ENCODE peak calls at places on chromosomes 7 and 10, in seven cellular contexts. M, H, C, A, K, G and D are unnamed samples.

GRCh38 chr10:34124522-34125035 is 690.5 kb downstream of the PARD3 start:
- DNase-seq in M (peak; percentile 88), H (no peak), C (peak; percentile 58), A (no peak), K (no peak), G (peak; percentile 56), D (no peak)

GRCh38 chr7:727104-727805 is at the start of gene PRKAR1B:
- DNase-seq in M (no peak), H (no peak), C (no peak), A (peak; percentile 42), K (peak; percentile 62), G (peak; percentile 20), D (no peak)

GRCh38 chr7:138243430-138243829 is 167.2 kb downstream of the AKR1D1 start:
- DNase-seq in M (no peak), H (peak; percentile 59), C (no peak), A (no peak), K (peak; percentile 95), G (no peak), D (peak; percentile 53)

GRCh38 chr10:124494050-124494807 is 32.6 kb downstream of the LHPP start:
- DNase-seq in M (no peak), H (no peak), C (no peak), A (no peak), K (no peak), G (no peak), D (no peak)

GRCh38 chr10:79081353-79082034 is 12.7 kb downstream of the ZMIZ1 start:
- DNase-seq in M (no peak), H (no peak), C (no peak), A (no peak), K (no peak), G (no peak), D (peak; percentile 56)

GRCh38 chr7:45713669-45714520 is 139.7 kb downstream of the ADCY1 start:
- DNase-seq in M (no peak), H (no peak), C (no peak), A (no peak), K (peak; percentile 19), G (no peak), D (no peak)

GRCh38 chr10:5305374-5305773 is 59.4 kb upstream of the UCN3 start:
- DNase-seq in M (no peak), H (no peak), C (no peak), A (no peak), K (no peak), G (no peak), D (no peak)

GRCh38 chr10:99881371-99881770 is 98.9 kb downstream of the ABCC2 start:
- DNase-seq in M (no peak), H (no peak), C (no peak), A (no peak), K (no peak), G (no peak), D (no peak)

GRCh38 chr10:58175990-58176910 is 91.4 kb downstream of the IPMK start:
- DNase-seq in M (no peak), H (no peak), C (no peak), A (no peak), K (no peak), G (no peak), D (no peak)

GRCh38 chr10:79104264-79104954 is 35.6 kb downstream of the ZMIZ1 start:
- DNase-seq in M (no peak), H (peak; percentile 75), C (no peak), A (no peak), K (no peak), G (peak; percentile 87), D (no peak)

GRCh38 chr7:55160539-55160938 is 141.7 kb downstream of the EGFR start:
- DNase-seq in M (no peak), H (no peak), C (no peak), A (no peak), K (no peak), G (no peak), D (no peak)

GRCh38 chr7:74018261-74018660 is 9.7 kb upstream of the ELN start:
- DNase-seq in M (no peak), H (no peak), C (no peak), A (no peak), K (no peak), G (no peak), D (no peak)

GRCh38 chr7:32891046-32891799 is at the start of gene KBTBD2:
- DNase-seq in M (peak; percentile 68), H (peak; percentile 82), C (no peak), A (peak; percentile 69), K (peak; percentile 76), G (peak; percentile 86), D (peak; percentile 92)

GRCh38 chr7:47580811-47581331 is 1.0 kb downstream of the TNS3 start:
- DNase-seq in M (no peak), H (no peak), C (no peak), A (no peak), K (no peak), G (peak; percentile 47), D (no peak)

GRCh38 chr10:119377905-119378736 is 164.4 kb downstream of the RGS10 start:
- DNase-seq in M (no peak), H (no peak), C (no peak), A (no peak), K (no peak), G (peak; percentile 92), D (no peak)

GRCh38 chr10:132538031-132538789 is 623 bp downstream of the INPP5A start:
- DNase-seq in M (no peak), H (peak; percentile 26), C (no peak), A (peak; percentile 16), K (no peak), G (peak; percentile 27), D (no peak)

GRCh38 chr10:47113907-47114500 is 186.0 kb upstream of the GDF10 start:
- DNase-seq in M (no peak), H (no peak), C (no peak), A (no peak), K (no peak), G (no peak), D (no peak)

GRCh38 chr10:77907900-77908717 is 18.4 kb downstream of the DLG5 start:
- DNase-seq in M (no peak), H (no peak), C (no peak), A (no peak), K (peak; percentile 73), G (no peak), D (no peak)

GRCh38 chr10:26983156-26983555 is 117.1 kb downstream of the ANKRD26 start:
- DNase-seq in M (no peak), H (no peak), C (no peak), A (no peak), K (no peak), G (no peak), D (no peak)

GRCh38 chr7:133364959-133365680 is 112.2 kb downstream of the EXOC4 start:
- DNase-seq in M (no peak), H (no peak), C (no peak), A (no peak), K (no peak), G (no peak), D (no peak)

DNA sequence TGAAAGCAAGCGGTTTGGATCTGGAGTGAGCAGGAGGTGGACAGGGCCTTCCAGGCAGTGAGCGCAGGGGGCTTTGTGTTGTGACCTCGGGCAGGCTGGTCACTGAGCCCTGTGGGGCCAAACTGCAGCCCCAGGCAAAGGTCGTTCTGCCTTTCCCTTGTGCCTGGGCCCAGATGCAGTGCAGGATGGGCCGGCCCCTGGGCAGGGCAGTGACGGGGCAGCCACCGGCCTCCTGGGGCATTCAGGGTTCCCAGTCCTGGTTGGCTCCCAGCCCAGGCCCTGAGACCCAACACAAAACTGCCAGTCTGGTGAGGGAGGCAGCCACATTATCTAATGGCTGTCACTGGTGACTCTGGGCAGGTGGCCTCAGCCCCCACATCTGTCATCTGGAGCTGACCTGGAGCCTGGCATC is 7.1 kb downstream of the ARPC1B start:
- DNase-seq in M (no peak), H (no peak), C (no peak), A (no peak), K (no peak), G (no peak), D (no peak)
- H3K4me1 ChIP-seq in M (peaks cover 24% of the 10 kb centered on the region), H (peaks cover 41% of the 10 kb centered on the region), C (peaks cover 34% of the 10 kb centered on the region), A (peaks cover 26% of the 10 kb centered on the region), K (no peaks in the 10 kb centered on the region), G (no peaks in the 10 kb centered on the region), D (peaks cover 10% of the 10 kb centered on the region)

GRCh38 chr10:31584098-31584631 is 265.1 kb downstream of the ZEB1 start:
- DNase-seq in M (no peak), H (no peak), C (no peak), A (no peak), K (no peak), G (no peak), D (peak; percentile 85)
- TF ChIP-seq CTCF in M (no peak), H (no peak), C (no peak), A (no peak), K (no peak), G (no peak), D (no peak)

GRCh38 chr10:72258617-72259016 is 15.1 kb upstream of the DDIT4 start:
- DNase-seq in M (no peak), H (no peak), C (no peak), A (no peak), K (no peak), G (no peak), D (no peak)

GRCh38 chr10:72260215-72260587 is 13.5 kb upstream of the DDIT4 start:
- DNase-seq in M (no peak), H (peak; percentile 44), C (no peak), A (no peak), K (no peak), G (peak; percentile 17), D (no peak)

GRCh38 chr10:72261323-72262018 is 12.3 kb upstream of the DDIT4 start:
- DNase-seq in M (no peak), H (peak; percentile 36), C (no peak), A (peak; percentile 59), K (no peak), G (no peak), D (peak; percentile 53)

GRCh38 chr10:72260588-72261322 is 13.0 kb upstream of the DDIT4 start:
- DNase-seq in M (no peak), H (peak; percentile 83), C (no peak), A (peak; percentile 89), K (peak; percentile 97), G (peak; percentile 85), D (peak; percentile 92)

GRCh38 chr10:72259491-72260214 is 14.1 kb upstream of the DDIT4 start:
- DNase-seq in M (no peak), H (no peak), C (no peak), A (no peak), K (no peak), G (peak; percentile 28), D (peak; percentile 69)
- H3K4me1 ChIP-seq in M (peaks cover 80% of the 10 kb centered on the region), H (peaks cover 78% of the 10 kb centered on the region), C (peaks cover 42% of the 10 kb centered on the region), A (peaks cover 30% of the 10 kb centered on the region), K (peaks cover 13% of the 10 kb centered on the region), G (peaks cover 63% of the 10 kb centered on the region), D (peaks cover 26% of the 10 kb centered on the region)

GRCh38 chr7:135337506-135337905 is 103.9 kb downstream of the STRA8 start:
- DNase-seq in M (no peak), H (no peak), C (no peak), A (no peak), K (no peak), G (no peak), D (no peak)

GRCh38 chr7:135343361-135343760 is 109.7 kb downstream of the STRA8 start:
- DNase-seq in M (no peak), H (no peak), C (no peak), A (no peak), K (no peak), G (no peak), D (no peak)

GRCh38 chr7:135338151-135338550 is 104.5 kb downstream of the STRA8 start:
- DNase-seq in M (no peak), H (no peak), C (no peak), A (no peak), K (no peak), G (peak; percentile 68), D (no peak)

GRCh38 chr7:135342887-135343286 is 109.2 kb downstream of the STRA8 start:
- DNase-seq in M (no peak), H (no peak), C (no peak), A (no peak), K (no peak), G (no peak), D (peak; percentile 69)

GRCh38 chr7:135341049-135341448 is 107.4 kb downstream of the STRA8 start:
- DNase-seq in M (no peak), H (no peak), C (no peak), A (no peak), K (peak; percentile 48), G (no peak), D (no peak)
- TF ChIP-seq CTCF in M (no peak), H (no peak), C (no peak), A (peak; percentile 59), K (peak; percentile 21), G (no peak), D (no peak)